ENCODE peak calls at places on chromosomes 11 and 22, in nine cellular contexts. P is memory B cell, I is progenitor cell of endocrine pancreas, W is kidney epithelial cell, S is cardiac muscle cell, V is neural crest cell, L is RKO, G is A172, K is amniotic epithelial cell. Z is an unnamed sample.

GRCh38 chr22:22576244-22576988 is 17.4 kb upstream of the PRAME start:
- DNase-seq in K (peak), G (peak), V (peak), I (peak), P (peak), S (no peak), L (peak), W (no peak), Z (no peak)

GRCh38 chr11:116832350-116833290 is 2.9 kb downstream of the APOC3 start:
- DNase-seq in G (no peak), V (no peak), P (no peak), W (no peak), S (no peak), K (no peak), I (no peak), L (no peak), Z (no peak)

GRCh38 chr11:45889966-45890365 is 4.5 kb downstream of the MAPK8IP1 start:
- DNase-seq in W (no peak), S (no peak), I (no peak), L (no peak), G (no peak), K (no peak), V (no peak), P (no peak), Z (no peak)

GRCh38 chr11:72643547-72643946 is 30.7 kb downstream of the PDE2A start:
- DNase-seq in W (peak), L (peak), K (peak), S (no peak), I (no peak), P (no peak), G (peak), V (no peak), Z (no peak)

GRCh38 chr11:1235615-1236315 is 12.9 kb downstream of the MUC5B start:
- DNase-seq in V (no peak), G (no peak), K (no peak), P (no peak), W (no peak), L (no peak), S (no peak), I (no peak), Z (no peak)

GRCh38 chr22:41009222-41009948 is 58.2 kb downstream of the RBX1 start:
- DNase-seq in I (no peak), W (no peak), S (no peak), K (no peak), P (no peak), L (peak), V (no peak), G (no peak), Z (no peak)

GRCh38 chr11:125564357-125564756 is 4.9 kb upstream of the EI24 start:
- DNase-seq in I (no peak), V (no peak), P (no peak), K (no peak), S (no peak), G (no peak), W (no peak), L (no peak), Z (no peak)

GRCh38 chr11:44036811-44037657 is 10.7 kb upstream of the ACCSL start:
- DNase-seq in I (peak), V (peak), W (peak), P (no peak), K (peak), S (peak), G (peak), L (peak), Z (peak)

GRCh38 chr11:2797741-2798361 is 87.7 kb downstream of the CDKN1C start:
- DNase-seq in V (no peak), G (no peak), L (no peak), P (no peak), K (no peak), W (no peak), I (peak), S (no peak), Z (no peak)

GRCh38 chr11:122984186-122985011 is 2.8 kb upstream of the BSX start:
- DNase-seq in K (no peak), I (no peak), V (no peak), P (no peak), G (peak), W (no peak), L (no peak), S (peak), Z (no peak)

GRCh38 chr11:33829430-33830141 is 55.3 kb upstream of the FBXO3 start:
- DNase-seq in G (peak), I (peak), L (peak), P (peak), W (peak), V (peak), K (peak), S (peak), Z (no peak)

GRCh38 chr11:86481399-86481798 is 106.7 kb downstream of the CCDC81 start:
- DNase-seq in K (no peak), S (no peak), L (no peak), I (no peak), P (no peak), W (no peak), G (no peak), V (no peak), Z (no peak)

GRCh38 chr22:29710922-29711593 is 8.7 kb upstream of the CABP7 start:
- DNase-seq in I (no peak), L (no peak), V (no peak), P (no peak), S (no peak), G (peak), K (no peak), W (no peak), Z (no peak)

GRCh38 chr22:35071784-35072183 is 5.8 kb downstream of the ISX start:
- DNase-seq in I (no peak), P (no peak), L (no peak), W (no peak), S (no peak), K (no peak), V (no peak), G (no peak), Z (no peak)

GRCh38 chr11:86230196-86230813 is 14.2 kb upstream of the EED start:
- DNase-seq in V (no peak), L (no peak), W (no peak), P (no peak), G (peak), K (no peak), S (no peak), I (no peak), Z (no peak)

GRCh38 chr11:119055901-119056300 is 1.1 kb downstream of the HYOU1 start:
- DNase-seq in G (no peak), K (peak), I (no peak), W (no peak), L (peak), S (no peak), P (no peak), V (no peak), Z (no peak)

GRCh38 chr11:6240139-6240538 is 1.2 kb downstream of the CNGA4 start:
- DNase-seq in P (no peak), G (no peak), I (no peak), S (no peak), L (no peak), V (no peak), K (no peak), W (no peak), Z (no peak)

GRCh38 chr11:76661306-76661751 is 9.2 kb downstream of the LRRC32 start:
- DNase-seq in P (no peak), W (no peak), I (no peak), V (no peak), G (no peak), S (no peak), L (no peak), K (no peak), Z (no peak)

GRCh38 chr11:58652726-58653280 is 30.3 kb downstream of the CNTF start:
- DNase-seq in K (no peak), I (no peak), S (no peak), P (no peak), G (no peak), L (no peak), V (no peak), W (no peak), Z (no peak)

GRCh38 chr11:133697603-133698002 is 147.7 kb downstream of the SPATA19 start:
- DNase-seq in K (no peak), I (no peak), P (no peak), V (no peak), W (no peak), S (peak), L (no peak), G (no peak), Z (no peak)

GRCh38 chr11:45736424-45736823 is 68.5 kb upstream of the SLC35C1 start:
- DNase-seq in V (no peak), S (no peak), W (no peak), K (peak), G (peak), P (no peak), I (no peak), L (peak), Z (no peak)

GRCh38 chr22:44448271-44448780 is 49.7 kb downstream of the RTL6 start:
- DNase-seq in G (peak), W (peak), K (peak), S (no peak), I (no peak), V (no peak), P (no peak), L (peak), Z (no peak)

GRCh38 chr22:41994506-41994905 is 4.1 kb upstream of the WBP2NL start:
- DNase-seq in K (no peak), W (no peak), S (no peak), L (no peak), P (no peak), G (no peak), I (no peak), V (no peak), Z (no peak)

GRCh38 chr11:95647355-95647754 is 142.2 kb downstream of the FAM76B start:
- DNase-seq in V (no peak), K (peak), P (no peak), W (no peak), L (no peak), G (no peak), I (no peak), S (no peak), Z (no peak)

GRCh38 chr22:37193629-37194191 is 5.7 kb upstream of the C1QTNF6 start:
- DNase-seq in L (no peak), K (peak), G (peak), I (no peak), P (no peak), W (no peak), S (no peak), V (no peak), Z (no peak)

GRCh38 chr11:42311504-42311903 is 852.1 kb upstream of the LRRC4C start:
- DNase-seq in I (no peak), L (no peak), P (no peak), K (no peak), W (no peak), G (no peak), S (no peak), V (no peak), Z (no peak)

GRCh38 chr11:34149274-34149673 is 43.8 kb downstream of the NAT10 start:
- DNase-seq in G (no peak), V (no peak), L (no peak), W (no peak), S (no peak), P (no peak), I (no peak), K (no peak), Z (no peak)

GRCh38 chr22:24429411-24430365 is 2.3 kb downstream of the ADORA2A start:
- DNase-seq in I (no peak), V (peak), G (no peak), W (no peak), S (no peak), L (no peak), K (peak), P (no peak), Z (no peak)

GRCh38 chr11:13215157-13215556 is 62.4 kb upstream of the BMAL1 start:
- DNase-seq in L (peak), G (peak), K (peak), S (no peak), P (no peak), I (no peak), W (peak), V (no peak), Z (no peak)